ENCODE peak calls at places on chromosomes 4 and X, in six cellular contexts. One of them, this sample, is unnamed.

GRCh38 chr4:118329849-118330248 is 23.0 kb downstream of the PRSS12 start:
- DNase-seq in thyroid gland: no peak
- DNase-seq in psoas muscle: no peak
- DNase-seq in brain microvascular endothelial cell: no peak
- DNase-seq in CD8-positive, alpha-beta T cell: no peak
- DNase-seq in GM13977: no peak
- DNase-seq in this sample: no peak

GRCh38 chrX:146056511-146057081 is 239.0 kb downstream of the SLITRK2 start:
- DNase-seq in psoas muscle: no peak
- DNase-seq in thyroid gland: no peak
- DNase-seq in brain microvascular endothelial cell: no peak
- DNase-seq in GM13977: no peak
- DNase-seq in CD8-positive, alpha-beta T cell: no peak
- DNase-seq in this sample: no peak

GRCh38 chrX:115562492-115562872 is 1.5 kb downstream of the PLS3 start:
- DNase-seq in CD8-positive, alpha-beta T cell: no peak
- DNase-seq in psoas muscle: no peak
- DNase-seq in GM13977: no peak
- DNase-seq in thyroid gland: no peak
- DNase-seq in brain microvascular endothelial cell: no peak
- DNase-seq in this sample: no peak

GRCh38 chrX:125205084-125205917 is 114.4 kb upstream of the TEX13C start:
- DNase-seq in GM13977: peak
- DNase-seq in psoas muscle: peak
- DNase-seq in CD8-positive, alpha-beta T cell: no peak
- DNase-seq in thyroid gland: peak
- DNase-seq in brain microvascular endothelial cell: peak
- DNase-seq in this sample: peak

GRCh38 chrX:44343412-44343942 is at the start of gene EFHC2:
- DNase-seq in thyroid gland: peak
- DNase-seq in psoas muscle: peak
- DNase-seq in CD8-positive, alpha-beta T cell: peak
- DNase-seq in GM13977: no peak
- DNase-seq in brain microvascular endothelial cell: peak
- DNase-seq in this sample: peak

GRCh38 chr4:123833156-123833555 is 436.6 kb downstream of the SPRY1 start:
- DNase-seq in GM13977: no peak
- DNase-seq in brain microvascular endothelial cell: no peak
- DNase-seq in CD8-positive, alpha-beta T cell: no peak
- DNase-seq in psoas muscle: no peak
- DNase-seq in thyroid gland: no peak
- DNase-seq in this sample: no peak

GRCh38 chrX:39449352-39449751 is 648.1 kb downstream of the MID1IP1 start:
- DNase-seq in GM13977: no peak
- DNase-seq in thyroid gland: no peak
- DNase-seq in psoas muscle: no peak
- DNase-seq in CD8-positive, alpha-beta T cell: no peak
- DNase-seq in brain microvascular endothelial cell: no peak
- DNase-seq in this sample: no peak

GRCh38 chrX:70960728-70961127 is 29.8 kb upstream of the SLC7A3 start:
- DNase-seq in thyroid gland: no peak
- DNase-seq in GM13977: no peak
- DNase-seq in CD8-positive, alpha-beta T cell: no peak
- DNase-seq in psoas muscle: no peak
- DNase-seq in brain microvascular endothelial cell: no peak
- DNase-seq in this sample: no peak

GRCh38 chrX:38192007-38192625 is 28.6 kb downstream of the SRPX start:
- DNase-seq in brain microvascular endothelial cell: no peak
- DNase-seq in CD8-positive, alpha-beta T cell: no peak
- DNase-seq in thyroid gland: peak
- DNase-seq in psoas muscle: no peak
- DNase-seq in GM13977: peak
- DNase-seq in this sample: no peak

GRCh38 chr4:2261853-2262144 is at the start of gene MXD4:
- DNase-seq in thyroid gland: no peak
- DNase-seq in GM13977: no peak
- DNase-seq in brain microvascular endothelial cell: no peak
- DNase-seq in CD8-positive, alpha-beta T cell: no peak
- DNase-seq in psoas muscle: no peak
- DNase-seq in this sample: no peak

GRCh38 chr4:185309770-185310169 is 86.0 kb downstream of the LRP2BP start:
- DNase-seq in CD8-positive, alpha-beta T cell: no peak
- DNase-seq in thyroid gland: no peak
- DNase-seq in psoas muscle: no peak
- DNase-seq in brain microvascular endothelial cell: no peak
- DNase-seq in GM13977: peak
- DNase-seq in this sample: no peak

GRCh38 chrX:136250191-136251041 is 784 bp downstream of the MAP7D3 start:
- DNase-seq in CD8-positive, alpha-beta T cell: no peak
- DNase-seq in psoas muscle: peak
- DNase-seq in GM13977: peak
- DNase-seq in brain microvascular endothelial cell: no peak
- DNase-seq in thyroid gland: no peak
- DNase-seq in this sample: no peak

GRCh38 chrX:22032084-22032483 is at the start of gene PHEX:
- DNase-seq in thyroid gland: no peak
- DNase-seq in GM13977: no peak
- DNase-seq in CD8-positive, alpha-beta T cell: no peak
- DNase-seq in psoas muscle: no peak
- DNase-seq in brain microvascular endothelial cell: no peak
- DNase-seq in this sample: no peak

GRCh38 chr4:65502151-65502691 is 168.1 kb downstream of the EPHA5 start:
- DNase-seq in GM13977: no peak
- DNase-seq in psoas muscle: no peak
- DNase-seq in thyroid gland: no peak
- DNase-seq in brain microvascular endothelial cell: peak
- DNase-seq in CD8-positive, alpha-beta T cell: no peak
- DNase-seq in this sample: no peak

GRCh38 chr4:152246659-152247058 is 289.2 kb downstream of the FBXW7 start:
- DNase-seq in CD8-positive, alpha-beta T cell: no peak
- DNase-seq in thyroid gland: peak
- DNase-seq in GM13977: no peak
- DNase-seq in psoas muscle: no peak
- DNase-seq in brain microvascular endothelial cell: no peak
- DNase-seq in this sample: no peak

GRCh38 chr4:111689731-111690130 is 455.5 kb upstream of the FAM241A start:
- DNase-seq in brain microvascular endothelial cell: no peak
- DNase-seq in CD8-positive, alpha-beta T cell: no peak
- DNase-seq in GM13977: no peak
- DNase-seq in psoas muscle: no peak
- DNase-seq in thyroid gland: no peak
- DNase-seq in this sample: no peak

GRCh38 chr4:7217453-7218310 is 25.3 kb downstream of the SORCS2 start:
- DNase-seq in GM13977: no peak
- DNase-seq in thyroid gland: peak
- DNase-seq in psoas muscle: no peak
- DNase-seq in brain microvascular endothelial cell: no peak
- DNase-seq in CD8-positive, alpha-beta T cell: no peak
- DNase-seq in this sample: no peak

GRCh38 chr4:174629265-174629664 is 107.0 kb upstream of the HPGD start:
- DNase-seq in CD8-positive, alpha-beta T cell: no peak
- DNase-seq in psoas muscle: no peak
- DNase-seq in brain microvascular endothelial cell: no peak
- DNase-seq in GM13977: no peak
- DNase-seq in thyroid gland: no peak
- DNase-seq in this sample: no peak

GRCh38 chrX:49273181-49273727 is 3.7 kb downstream of the PPP1R3F start:
- DNase-seq in CD8-positive, alpha-beta T cell: no peak
- DNase-seq in thyroid gland: no peak
- DNase-seq in brain microvascular endothelial cell: no peak
- DNase-seq in GM13977: no peak
- DNase-seq in psoas muscle: no peak
- DNase-seq in this sample: no peak

GRCh38 chr4:72527038-72527646 is 41.9 kb downstream of the ADAMTS3 start:
- DNase-seq in brain microvascular endothelial cell: no peak
- DNase-seq in CD8-positive, alpha-beta T cell: no peak
- DNase-seq in psoas muscle: no peak
- DNase-seq in GM13977: no peak
- DNase-seq in thyroid gland: no peak
- DNase-seq in this sample: no peak

GRCh38 chr4:105126311-105127153 is 20.1 kb upstream of the TET2 start:
- DNase-seq in CD8-positive, alpha-beta T cell: no peak
- DNase-seq in brain microvascular endothelial cell: no peak
- DNase-seq in thyroid gland: no peak
- DNase-seq in GM13977: no peak
- DNase-seq in psoas muscle: no peak
- DNase-seq in this sample: no peak

GRCh38 chrX:116272328-116272727 is 101.8 kb downstream of the AGTR2 start:
- DNase-seq in GM13977: no peak
- DNase-seq in brain microvascular endothelial cell: peak
- DNase-seq in psoas muscle: no peak
- DNase-seq in CD8-positive, alpha-beta T cell: no peak
- DNase-seq in thyroid gland: no peak
- DNase-seq in this sample: no peak

GRCh38 chr4:31307026-31307425 is 586.9 kb downstream of the PCDH7 start:
- DNase-seq in CD8-positive, alpha-beta T cell: no peak
- DNase-seq in psoas muscle: no peak
- DNase-seq in GM13977: no peak
- DNase-seq in thyroid gland: no peak
- DNase-seq in brain microvascular endothelial cell: no peak
- DNase-seq in this sample: no peak

GRCh38 chrX:121496966-121497365 is 449.6 kb downstream of the GLUD2 start:
- DNase-seq in CD8-positive, alpha-beta T cell: no peak
- DNase-seq in GM13977: no peak
- DNase-seq in brain microvascular endothelial cell: no peak
- DNase-seq in thyroid gland: no peak
- DNase-seq in psoas muscle: no peak
- DNase-seq in this sample: no peak

GRCh38 chr4:85166318-85166717 is 199.8 kb upstream of the WDFY3 start:
- DNase-seq in CD8-positive, alpha-beta T cell: no peak
- DNase-seq in thyroid gland: no peak
- DNase-seq in psoas muscle: no peak
- DNase-seq in GM13977: no peak
- DNase-seq in brain microvascular endothelial cell: no peak
- DNase-seq in this sample: no peak

GRCh38 chr4:165628572-165628971 is 244.5 kb upstream of the TLL1 start:
- DNase-seq in psoas muscle: no peak
- DNase-seq in GM13977: no peak
- DNase-seq in thyroid gland: no peak
- DNase-seq in CD8-positive, alpha-beta T cell: no peak
- DNase-seq in brain microvascular endothelial cell: no peak
- DNase-seq in this sample: no peak

GRCh38 chrX:124033821-124034220 is 72.3 kb downstream of the STAG2 start:
- DNase-seq in psoas muscle: no peak
- DNase-seq in GM13977: no peak
- DNase-seq in CD8-positive, alpha-beta T cell: no peak
- DNase-seq in brain microvascular endothelial cell: peak
- DNase-seq in thyroid gland: no peak
- DNase-seq in this sample: no peak

GRCh38 chr4:141543176-141543575 is 93.2 kb upstream of the IL15 start:
- DNase-seq in CD8-positive, alpha-beta T cell: no peak
- DNase-seq in psoas muscle: no peak
- DNase-seq in GM13977: no peak
- DNase-seq in thyroid gland: no peak
- DNase-seq in brain microvascular endothelial cell: no peak
- DNase-seq in this sample: no peak

GRCh38 chrX:19889582-19890342 is 2.4 kb upstream of the SH3KBP1 start:
- DNase-seq in thyroid gland: no peak
- DNase-seq in GM13977: peak
- DNase-seq in CD8-positive, alpha-beta T cell: no peak
- DNase-seq in psoas muscle: no peak
- DNase-seq in brain microvascular endothelial cell: peak
- DNase-seq in this sample: no peak

GRCh38 chrX:110536788-110537187 is 178.1 kb downstream of the RTL9 start:
- DNase-seq in CD8-positive, alpha-beta T cell: no peak
- DNase-seq in GM13977: no peak
- DNase-seq in thyroid gland: no peak
- DNase-seq in brain microvascular endothelial cell: no peak
- DNase-seq in psoas muscle: no peak
- DNase-seq in this sample: no peak

GRCh38 chr4:67723949-67724348 is 23.0 kb upstream of the UBA6 start:
- DNase-seq in psoas muscle: no peak
- DNase-seq in brain microvascular endothelial cell: no peak
- DNase-seq in CD8-positive, alpha-beta T cell: no peak
- DNase-seq in GM13977: no peak
- DNase-seq in thyroid gland: no peak
- DNase-seq in this sample: no peak
- TF ChIP-seq CTCF in psoas muscle: no peak
- TF ChIP-seq CTCF in brain microvascular endothelial cell: peak
- TF ChIP-seq CTCF in CD8-positive, alpha-beta T cell: no peak
- TF ChIP-seq CTCF in GM13977: no peak
- TF ChIP-seq CTCF in thyroid gland: no peak
- TF ChIP-seq CTCF in this sample: no peak

DNA sequence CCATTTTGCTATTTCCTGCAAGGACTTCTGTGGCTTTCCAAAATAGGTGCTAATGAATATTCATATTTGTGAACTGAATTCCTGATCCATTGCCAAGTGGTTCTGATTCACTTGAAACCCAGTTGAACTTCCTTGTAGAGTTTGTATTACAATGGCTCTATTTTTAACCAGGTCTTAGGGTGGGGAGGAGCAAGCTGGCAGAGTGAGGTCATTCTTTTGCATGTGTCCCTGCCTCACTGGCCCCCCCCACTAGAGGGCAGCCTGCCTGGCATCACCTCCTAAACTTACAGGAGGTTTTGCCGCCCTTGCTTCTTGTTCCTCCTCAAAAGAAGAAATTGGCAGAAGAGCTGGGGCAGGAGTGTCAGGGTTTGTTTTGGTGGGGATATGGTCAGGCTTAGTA is 10.5 kb downstream of the PTTG2 start:
- DNase-seq in CD8-positive, alpha-beta T cell: peak
- DNase-seq in psoas muscle: peak
- DNase-seq in brain microvascular endothelial cell: peak
- DNase-seq in GM13977: no peak
- DNase-seq in thyroid gland: peak
- DNase-seq in this sample: peak
- TF ChIP-seq CTCF in CD8-positive, alpha-beta T cell: peak
- TF ChIP-seq CTCF in psoas muscle: peak
- TF ChIP-seq CTCF in brain microvascular endothelial cell: peak
- TF ChIP-seq CTCF in GM13977: peak
- TF ChIP-seq CTCF in thyroid gland: no peak
- TF ChIP-seq CTCF in this sample: peak

DNA sequence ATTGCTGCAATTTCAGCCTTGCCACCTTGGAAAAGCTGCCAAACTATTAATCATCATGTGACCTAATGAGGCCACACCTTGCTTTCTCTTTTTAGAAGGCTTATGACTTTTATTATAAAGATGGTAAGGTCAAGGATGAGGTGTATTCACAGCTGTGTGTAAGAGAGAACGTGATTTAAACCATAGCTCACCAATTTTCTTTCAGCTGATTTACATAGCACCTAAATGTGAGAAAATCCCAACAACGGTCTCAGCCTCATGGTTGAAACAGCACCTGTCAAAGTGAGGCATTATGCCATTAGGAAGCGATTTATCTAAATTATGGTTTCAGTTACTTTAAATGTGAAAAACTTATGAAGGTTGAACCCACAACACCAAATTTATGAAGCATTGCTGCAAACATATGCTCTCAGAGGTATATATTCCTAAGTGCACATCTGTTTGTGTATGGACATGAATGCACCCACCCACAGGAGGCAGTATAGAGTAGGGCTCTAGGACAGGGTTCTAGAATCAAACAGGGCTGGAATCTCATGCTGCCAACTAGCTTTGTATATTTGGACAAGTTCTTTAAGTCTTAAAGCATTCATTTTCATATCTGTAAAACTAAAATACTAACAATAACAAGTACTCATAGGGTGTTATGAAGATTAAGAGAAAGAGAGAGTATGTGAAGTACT is 40.7 kb downstream of the ANXA3 start:
- DNase-seq in thyroid gland: no peak
- DNase-seq in brain microvascular endothelial cell: no peak
- DNase-seq in CD8-positive, alpha-beta T cell: no peak
- DNase-seq in GM13977: peak
- DNase-seq in psoas muscle: no peak
- DNase-seq in this sample: no peak
- TF ChIP-seq CTCF in thyroid gland: no peak
- TF ChIP-seq CTCF in brain microvascular endothelial cell: peak
- TF ChIP-seq CTCF in CD8-positive, alpha-beta T cell: no peak
- TF ChIP-seq CTCF in GM13977: peak
- TF ChIP-seq CTCF in psoas muscle: no peak
- TF ChIP-seq CTCF in this sample: no peak

GRCh38 chrX:1784773-1785172 is 169.9 kb downstream of the ASMT start:
- DNase-seq in GM13977: no peak
- DNase-seq in psoas muscle: no peak
- DNase-seq in brain microvascular endothelial cell: no peak
- DNase-seq in thyroid gland: no peak
- DNase-seq in CD8-positive, alpha-beta T cell: no peak
- DNase-seq in this sample: no peak
- TF ChIP-seq CTCF in GM13977: peak
- TF ChIP-seq CTCF in psoas muscle: no peak
- TF ChIP-seq CTCF in brain microvascular endothelial cell: no peak
- TF ChIP-seq CTCF in thyroid gland: no peak
- TF ChIP-seq CTCF in CD8-positive, alpha-beta T cell: no peak
- TF ChIP-seq CTCF in this sample: no peak

This sample was measured in heart right ventricle.